ENCODE peak calls at places on chromosome 18, in ten cellular contexts. Z, F, P, A, E, K, N, S, Q and R are unnamed samples.

GRCh38 chr18:32552421-32553030 is 81.8 kb upstream of the GAREM1 start:
- DNase-seq in P (peak; percentile 62), S (peak; percentile 32), N (no peak), Q (no peak), A (peak; percentile 49), Z (peak; percentile 41), E (peak; percentile 33), K (peak; percentile 3), F (peak; percentile 44), R (peak; percentile 75)

GRCh38 chr18:22191346-22191710 is 21.9 kb downstream of the GATA6 start:
- DNase-seq in E (no peak), P (no peak), Z (no peak), N (no peak), K (no peak), F (no peak), Q (no peak), A (no peak), S (no peak), R (no peak)

GRCh38 chr18:63177822-63178525 is 141.6 kb downstream of the BCL2 start:
- DNase-seq in S (no peak), K (no peak), Z (no peak), N (peak; percentile 58), Q (no peak), A (no peak), E (no peak), P (no peak), F (no peak), R (no peak)

GRCh38 chr18:5543036-5543671 is 643 bp downstream of the EPB41L3 start:
- DNase-seq in S (no peak), F (no peak), K (no peak), P (no peak), A (no peak), N (peak; percentile 25), Z (no peak), Q (peak; percentile 32), E (peak; percentile 21), R (peak; percentile 69)

GRCh38 chr18:21341141-21341540 is 99.1 kb downstream of the GREB1L start:
- DNase-seq in P (no peak), N (no peak), E (no peak), Z (no peak), F (no peak), Q (no peak), K (no peak), A (no peak), S (peak; percentile 41), R (no peak)

GRCh38 chr18:59672125-59672769 is 25.0 kb downstream of the CCBE1 start:
- DNase-seq in N (no peak), K (no peak), Z (no peak), Q (no peak), S (no peak), A (no peak), F (no peak), P (no peak), E (no peak), R (no peak)

GRCh38 chr18:33946322-33946721 is 278.4 kb downstream of the NOL4 start:
- DNase-seq in K (no peak), N (no peak), F (no peak), A (no peak), Z (no peak), S (no peak), Q (no peak), P (no peak), E (no peak), R (no peak)

GRCh38 chr18:50711401-50711800 is 108.4 kb downstream of the MRO start:
- DNase-seq in Z (no peak), K (no peak), A (no peak), E (no peak), F (no peak), P (no peak), N (no peak), Q (no peak), S (no peak), R (no peak)

GRCh38 chr18:51235011-51235789 is 37.7 kb upstream of the MEX3C start:
- DNase-seq in Q (no peak), N (no peak), E (no peak), A (no peak), S (peak; percentile 48), Z (peak; percentile 51), K (no peak), F (no peak), P (no peak), R (no peak)

GRCh38 chr18:62436636-62437519 is 85.9 kb upstream of the ZCCHC2 start:
- DNase-seq in A (no peak), N (peak; percentile 92), Q (no peak), F (no peak), E (no peak), P (no peak), Z (peak; percentile 72), S (peak; percentile 42), K (no peak), R (no peak)

GRCh38 chr18:43236921-43237320 is 40.4 kb downstream of the SYT4 start:
- DNase-seq in E (no peak), Q (no peak), S (no peak), P (no peak), F (no peak), Z (no peak), K (no peak), N (no peak), A (no peak), R (no peak)

GRCh38 chr18:62605685-62606084 is 82.9 kb downstream of the ZCCHC2 start:
- DNase-seq in Z (no peak), E (no peak), K (no peak), S (no peak), P (no peak), Q (no peak), F (no peak), N (no peak), A (no peak), R (no peak)